ENCODE peak calls at places on chromosomes 16 and 17, in four cellular contexts. H is PC-3, N is EL, O is nucleus accumbens. U is an unnamed sample.

GRCh38 chr17:38341035-38341721 is 2.6 kb downstream of the GPR179 start:
- DNase-seq in H (no peak), O (peak), N (peak), U (peak)

GRCh38 chr17:56819431-56820145 is 14.1 kb downstream of the C17orf67 start:
- DNase-seq in H (peak), O (no peak), N (peak), U (peak)

GRCh38 chr17:8226536-8227237 is 16.3 kb upstream of the AURKB start:
- DNase-seq in O (peak), N (peak), H (peak), U (peak)

GRCh38 chr16:25110392-25110947 is 1.1 kb upstream of the LCMT1 start:
- DNase-seq in O (no peak), N (no peak), H (no peak), U (no peak)

GRCh38 chr17:18368948-18369347 is 5.6 kb upstream of the SHMT1 start:
- DNase-seq in N (peak), O (no peak), H (peak), U (no peak)

GRCh38 chr17:40443196-40443987 is at the start of gene IGFBP4:
- DNase-seq in H (peak), N (peak), O (no peak), U (peak)

GRCh38 chr17:38667099-38667786 is 7.5 kb downstream of the EPOP start:
- DNase-seq in N (peak), H (peak), O (peak), U (peak)

GRCh38 chr17:68600881-68601564 is at the start of gene FAM20A:
- DNase-seq in H (no peak), O (no peak), N (no peak), U (peak)

GRCh38 chr17:18315498-18316360 is 636 bp downstream of the SMCR8 start:
- DNase-seq in H (no peak), O (no peak), N (no peak), U (no peak)